ENCODE peak calls at places on chromosomes 2 and 18, in seven cellular contexts. One of them, this sample, is unnamed.
A peak's percentile ranks its signal among the peaks of the same experiment; 100 is the strongest.

GRCh38 chr2:26401739-26402541 is at the start of gene DRC1:
- DNase-seq in anterior cingulate cortex: peak; percentile 55
- DNase-seq in chondrocyte: peak; percentile 93
- DNase-seq in GM23338: peak; percentile 96
- DNase-seq in stimulated activated effector memory CD8-positive, alpha-beta T cell treated with anti-CD3 and anti-CD28 coated beads, Interleukin-12 subunit alpha, Interleukin-12 subunit beta, amount 100 ng/mL, for 72 hours: no peak
- DNase-seq in retina: peak; percentile 93
- DNase-seq in mesothelial cell of epicardium: peak; percentile 85
- DNase-seq in this sample: peak; percentile 54

GRCh38 chr18:31555971-31556747 is 35.5 kb upstream of the TTR start:
- DNase-seq in anterior cingulate cortex: no peak
- DNase-seq in chondrocyte: no peak
- DNase-seq in GM23338: peak; percentile 78
- DNase-seq in stimulated activated effector memory CD8-positive, alpha-beta T cell treated with anti-CD3 and anti-CD28 coated beads, Interleukin-12 subunit alpha, Interleukin-12 subunit beta, amount 100 ng/mL, for 72 hours: no peak
- DNase-seq in retina: peak; percentile 71
- DNase-seq in mesothelial cell of epicardium: no peak
- DNase-seq in this sample: peak; percentile 74

GRCh38 chr2:112204411-112204810 is 50.4 kb downstream of the ZC3H8 start:
- DNase-seq in anterior cingulate cortex: no peak
- DNase-seq in chondrocyte: no peak
- DNase-seq in GM23338: peak; percentile 35
- DNase-seq in stimulated activated effector memory CD8-positive, alpha-beta T cell treated with anti-CD3 and anti-CD28 coated beads, Interleukin-12 subunit alpha, Interleukin-12 subunit beta, amount 100 ng/mL, for 72 hours: no peak
- DNase-seq in retina: no peak
- DNase-seq in mesothelial cell of epicardium: no peak
- DNase-seq in this sample: no peak

GRCh38 chr18:59617468-59617932 is 79.7 kb downstream of the CCBE1 start:
- DNase-seq in anterior cingulate cortex: no peak
- DNase-seq in chondrocyte: no peak
- DNase-seq in GM23338: no peak
- DNase-seq in stimulated activated effector memory CD8-positive, alpha-beta T cell treated with anti-CD3 and anti-CD28 coated beads, Interleukin-12 subunit alpha, Interleukin-12 subunit beta, amount 100 ng/mL, for 72 hours: no peak
- DNase-seq in retina: no peak
- DNase-seq in mesothelial cell of epicardium: no peak
- DNase-seq in this sample: peak; percentile 49

GRCh38 chr2:64599469-64599868 is 54.2 kb downstream of the SERTAD2 start:
- DNase-seq in anterior cingulate cortex: no peak
- DNase-seq in chondrocyte: no peak
- DNase-seq in GM23338: no peak
- DNase-seq in stimulated activated effector memory CD8-positive, alpha-beta T cell treated with anti-CD3 and anti-CD28 coated beads, Interleukin-12 subunit alpha, Interleukin-12 subunit beta, amount 100 ng/mL, for 72 hours: no peak
- DNase-seq in retina: no peak
- DNase-seq in mesothelial cell of epicardium: no peak
- DNase-seq in this sample: no peak

GRCh38 chr2:112181571-112182290 is 43.5 kb downstream of the FBLN7 start:
- DNase-seq in anterior cingulate cortex: no peak
- DNase-seq in chondrocyte: no peak
- DNase-seq in GM23338: peak; percentile 77
- DNase-seq in stimulated activated effector memory CD8-positive, alpha-beta T cell treated with anti-CD3 and anti-CD28 coated beads, Interleukin-12 subunit alpha, Interleukin-12 subunit beta, amount 100 ng/mL, for 72 hours: no peak
- DNase-seq in retina: peak; percentile 47
- DNase-seq in mesothelial cell of epicardium: no peak
- DNase-seq in this sample: no peak

GRCh38 chr18:45139478-45139877 is 458.8 kb downstream of the SETBP1 start:
- DNase-seq in anterior cingulate cortex: no peak
- DNase-seq in chondrocyte: no peak
- DNase-seq in GM23338: no peak
- DNase-seq in stimulated activated effector memory CD8-positive, alpha-beta T cell treated with anti-CD3 and anti-CD28 coated beads, Interleukin-12 subunit alpha, Interleukin-12 subunit beta, amount 100 ng/mL, for 72 hours: no peak
- DNase-seq in retina: no peak
- DNase-seq in mesothelial cell of epicardium: no peak
- DNase-seq in this sample: no peak

GRCh38 chr2:230927711-230928341 is 2.8 kb upstream of the GPR55 start:
- DNase-seq in anterior cingulate cortex: no peak
- DNase-seq in chondrocyte: peak; percentile 79
- DNase-seq in GM23338: no peak
- DNase-seq in stimulated activated effector memory CD8-positive, alpha-beta T cell treated with anti-CD3 and anti-CD28 coated beads, Interleukin-12 subunit alpha, Interleukin-12 subunit beta, amount 100 ng/mL, for 72 hours: no peak
- DNase-seq in retina: no peak
- DNase-seq in mesothelial cell of epicardium: no peak
- DNase-seq in this sample: no peak

GRCh38 chr2:3469486-3469885 is 49.8 kb downstream of the ADI1 start:
- DNase-seq in anterior cingulate cortex: no peak
- DNase-seq in chondrocyte: peak; percentile 72
- DNase-seq in GM23338: no peak
- DNase-seq in stimulated activated effector memory CD8-positive, alpha-beta T cell treated with anti-CD3 and anti-CD28 coated beads, Interleukin-12 subunit alpha, Interleukin-12 subunit beta, amount 100 ng/mL, for 72 hours: no peak
- DNase-seq in retina: no peak
- DNase-seq in mesothelial cell of epicardium: no peak
- DNase-seq in this sample: no peak

This sample was measured in NCI-H82.